ENCODE peak calls at places on chromosomes 12 and 14, in eight cellular contexts. B, N, M, Y, O, T, K and P are unnamed samples.

GRCh38 chr14:74308695-74309094 is 6.0 kb upstream of the ABCD4 start:
- DNase-seq in B (no peak), N (no peak), M (no peak), Y (no peak), O (no peak), T (no peak), K (no peak), P (no peak)

GRCh38 chr12:54579696-54580333 is 8.6 kb downstream of the PPP1R1A start:
- DNase-seq in B (peak), N (peak), M (peak), Y (peak), O (peak), T (peak), K (peak), P (peak)

GRCh38 chr12:109480356-109480755 is 2.9 kb downstream of the UBE3B start:
- DNase-seq in B (no peak), N (no peak), M (no peak), Y (no peak), O (no peak), T (no peak), K (no peak), P (no peak)

GRCh38 chr12:52213541-52214420 is 19.3 kb upstream of the KRT7 start:
- DNase-seq in B (peak), N (peak), M (no peak), Y (peak), O (peak), T (peak), K (peak), P (peak)

GRCh38 chr14:50599700-50600444 is 39.9 kb downstream of the ATL1 start:
- DNase-seq in B (peak), N (no peak), M (peak), Y (no peak), O (no peak), T (no peak), K (no peak), P (no peak)

GRCh38 chr14:90541076-90541634 is 144.3 kb downstream of the CALM1 start:
- DNase-seq in B (no peak), N (no peak), M (no peak), Y (peak), O (no peak), T (no peak), K (peak), P (no peak)

GRCh38 chr12:104805186-104805585 is 152.9 kb downstream of the SLC41A2 start:
- DNase-seq in B (peak), N (no peak), M (no peak), Y (no peak), O (no peak), T (no peak), K (no peak), P (no peak)

GRCh38 chr12:24778486-24779304 is 170.2 kb downstream of the BCAT1 start:
- DNase-seq in B (peak), N (no peak), M (no peak), Y (no peak), O (no peak), T (no peak), K (no peak), P (no peak)

GRCh38 chr12:80314741-80315140 is 129.3 kb upstream of the PTPRQ start:
- DNase-seq in B (no peak), N (no peak), M (no peak), Y (no peak), O (no peak), T (no peak), K (no peak), P (no peak)

GRCh38 chr12:131090254-131091210 is 136.8 kb downstream of the ADGRD1 start:
- DNase-seq in B (no peak), N (no peak), M (no peak), Y (peak), O (no peak), T (no peak), K (no peak), P (no peak)

GRCh38 chr14:68849416-68849815 is 56.5 kb upstream of the ZFP36L1 start:
- DNase-seq in B (no peak), N (no peak), M (no peak), Y (no peak), O (no peak), T (no peak), K (no peak), P (no peak)

GRCh38 chr14:75619598-75619997 is 41.1 kb downstream of the ERG28 start:
- DNase-seq in B (no peak), N (no peak), M (no peak), Y (no peak), O (no peak), T (no peak), K (no peak), P (no peak)

GRCh38 chr12:76637807-76638206 is 78.2 kb upstream of the OSBPL8 start:
- DNase-seq in B (peak), N (no peak), M (no peak), Y (no peak), O (no peak), T (no peak), K (no peak), P (no peak)

GRCh38 chr12:11147420-11147819 is 13.0 kb upstream of the TAS2R30 start:
- DNase-seq in B (no peak), N (no peak), M (no peak), Y (no peak), O (no peak), T (no peak), K (no peak), P (no peak)